ENCODE peak calls at places on chromosomes 12 and 14, in seven cellular contexts. One of them, this sample, is unnamed.

GRCh38 chr12:100955139-100955538 is 160.6 kb downstream of the ANO4 start:
- DNase-seq in mucosa of descending colon: no peak
- DNase-seq in activated B cell treated with CpG ODN at 0.5 μM for 24 hours: no peak
- DNase-seq in astrocyte: peak
- DNase-seq in foreskin fibroblast: peak
- DNase-seq in endothelial cell of umbilical vein: peak
- DNase-seq in Calu3: peak
- DNase-seq in this sample: no peak

GRCh38 chr14:53109028-53109687 is 44.0 kb downstream of the DDHD1 start:
- DNase-seq in mucosa of descending colon: no peak
- DNase-seq in activated B cell treated with CpG ODN at 0.5 μM for 24 hours: no peak
- DNase-seq in astrocyte: no peak
- DNase-seq in foreskin fibroblast: no peak
- DNase-seq in endothelial cell of umbilical vein: peak
- DNase-seq in Calu3: no peak
- DNase-seq in this sample: peak

GRCh38 chr14:32826404-32827082 is 112.1 kb upstream of the NPAS3 start:
- DNase-seq in mucosa of descending colon: no peak
- DNase-seq in activated B cell treated with CpG ODN at 0.5 μM for 24 hours: no peak
- DNase-seq in astrocyte: peak
- DNase-seq in foreskin fibroblast: peak
- DNase-seq in endothelial cell of umbilical vein: no peak
- DNase-seq in Calu3: no peak
- DNase-seq in this sample: no peak

GRCh38 chr12:66765204-66765603 is 86.3 kb upstream of the GRIP1 start:
- DNase-seq in mucosa of descending colon: no peak
- DNase-seq in activated B cell treated with CpG ODN at 0.5 μM for 24 hours: no peak
- DNase-seq in astrocyte: no peak
- DNase-seq in foreskin fibroblast: no peak
- DNase-seq in endothelial cell of umbilical vein: no peak
- DNase-seq in Calu3: no peak
- DNase-seq in this sample: no peak

GRCh38 chr12:11633968-11634367 is 15.5 kb upstream of the ETV6 start:
- DNase-seq in mucosa of descending colon: no peak
- DNase-seq in activated B cell treated with CpG ODN at 0.5 μM for 24 hours: no peak
- DNase-seq in astrocyte: peak
- DNase-seq in foreskin fibroblast: no peak
- DNase-seq in endothelial cell of umbilical vein: no peak
- DNase-seq in Calu3: peak
- DNase-seq in this sample: no peak

GRCh38 chr12:110744697-110745264 is 2.1 kb upstream of the PPP1CC start:
- DNase-seq in mucosa of descending colon: peak
- DNase-seq in activated B cell treated with CpG ODN at 0.5 μM for 24 hours: no peak
- DNase-seq in astrocyte: no peak
- DNase-seq in foreskin fibroblast: peak
- DNase-seq in endothelial cell of umbilical vein: no peak
- DNase-seq in Calu3: peak
- DNase-seq in this sample: no peak

GRCh38 chr14:23665302-23666016 is 29.3 kb downstream of the DHRS2 start:
- DNase-seq in mucosa of descending colon: no peak
- DNase-seq in activated B cell treated with CpG ODN at 0.5 μM for 24 hours: no peak
- DNase-seq in astrocyte: no peak
- DNase-seq in foreskin fibroblast: peak
- DNase-seq in endothelial cell of umbilical vein: no peak
- DNase-seq in Calu3: no peak
- DNase-seq in this sample: no peak

GRCh38 chr12:132248439-132249157 is 80.8 kb downstream of the GALNT9 start:
- DNase-seq in mucosa of descending colon: no peak
- DNase-seq in activated B cell treated with CpG ODN at 0.5 μM for 24 hours: no peak
- DNase-seq in astrocyte: peak
- DNase-seq in foreskin fibroblast: peak
- DNase-seq in endothelial cell of umbilical vein: no peak
- DNase-seq in Calu3: no peak
- DNase-seq in this sample: no peak

GRCh38 chr14:51167587-51168219 is 72.3 kb upstream of the TMX1 start:
- DNase-seq in mucosa of descending colon: no peak
- DNase-seq in activated B cell treated with CpG ODN at 0.5 μM for 24 hours: no peak
- DNase-seq in astrocyte: peak
- DNase-seq in foreskin fibroblast: peak
- DNase-seq in endothelial cell of umbilical vein: no peak
- DNase-seq in Calu3: no peak
- DNase-seq in this sample: no peak

GRCh38 chr12:111529424-111530368 is 69.4 kb downstream of the ATXN2 start:
- DNase-seq in mucosa of descending colon: peak
- DNase-seq in activated B cell treated with CpG ODN at 0.5 μM for 24 hours: peak
- DNase-seq in astrocyte: peak
- DNase-seq in foreskin fibroblast: peak
- DNase-seq in endothelial cell of umbilical vein: peak
- DNase-seq in Calu3: peak
- DNase-seq in this sample: peak

GRCh38 chr12:104414581-104415305 is 42.0 kb upstream of the CHST11 start:
- DNase-seq in mucosa of descending colon: no peak
- DNase-seq in activated B cell treated with CpG ODN at 0.5 μM for 24 hours: no peak
- DNase-seq in astrocyte: peak
- DNase-seq in foreskin fibroblast: no peak
- DNase-seq in endothelial cell of umbilical vein: no peak
- DNase-seq in Calu3: no peak
- DNase-seq in this sample: no peak

GRCh38 chr14:104731249-104731924 is 7.4 kb downstream of the ADSS1 start:
- DNase-seq in mucosa of descending colon: no peak
- DNase-seq in activated B cell treated with CpG ODN at 0.5 μM for 24 hours: no peak
- DNase-seq in astrocyte: no peak
- DNase-seq in foreskin fibroblast: no peak
- DNase-seq in endothelial cell of umbilical vein: no peak
- DNase-seq in Calu3: peak
- DNase-seq in this sample: no peak

GRCh38 chr12:10849425-10849878 is at the start of gene PRR4:
- DNase-seq in mucosa of descending colon: no peak
- DNase-seq in activated B cell treated with CpG ODN at 0.5 μM for 24 hours: no peak
- DNase-seq in astrocyte: peak
- DNase-seq in foreskin fibroblast: no peak
- DNase-seq in endothelial cell of umbilical vein: no peak
- DNase-seq in Calu3: no peak
- DNase-seq in this sample: no peak

GRCh38 chr12:20101046-20101445 is 267.3 kb upstream of the PDE3A start:
- DNase-seq in mucosa of descending colon: no peak
- DNase-seq in activated B cell treated with CpG ODN at 0.5 μM for 24 hours: no peak
- DNase-seq in astrocyte: peak
- DNase-seq in foreskin fibroblast: peak
- DNase-seq in endothelial cell of umbilical vein: no peak
- DNase-seq in Calu3: no peak
- DNase-seq in this sample: no peak

GRCh38 chr12:46858368-46858767 is 32.6 kb upstream of the SLC38A4 start:
- DNase-seq in mucosa of descending colon: no peak
- DNase-seq in activated B cell treated with CpG ODN at 0.5 μM for 24 hours: no peak
- DNase-seq in astrocyte: no peak
- DNase-seq in foreskin fibroblast: no peak
- DNase-seq in endothelial cell of umbilical vein: no peak
- DNase-seq in Calu3: no peak
- DNase-seq in this sample: no peak

GRCh38 chr12:68530965-68531364 is 79.7 kb upstream of the RAP1B start:
- DNase-seq in mucosa of descending colon: no peak
- DNase-seq in activated B cell treated with CpG ODN at 0.5 μM for 24 hours: no peak
- DNase-seq in astrocyte: peak
- DNase-seq in foreskin fibroblast: peak
- DNase-seq in endothelial cell of umbilical vein: peak
- DNase-seq in Calu3: no peak
- DNase-seq in this sample: no peak

GRCh38 chr12:53268009-53268636 is at the start of gene ESPL1:
- DNase-seq in mucosa of descending colon: peak
- DNase-seq in activated B cell treated with CpG ODN at 0.5 μM for 24 hours: peak
- DNase-seq in astrocyte: peak
- DNase-seq in foreskin fibroblast: peak
- DNase-seq in endothelial cell of umbilical vein: peak
- DNase-seq in Calu3: peak
- DNase-seq in this sample: peak

GRCh38 chr12:38889297-38889815 is 16.0 kb downstream of the CPNE8 start:
- DNase-seq in mucosa of descending colon: no peak
- DNase-seq in activated B cell treated with CpG ODN at 0.5 μM for 24 hours: no peak
- DNase-seq in astrocyte: no peak
- DNase-seq in foreskin fibroblast: no peak
- DNase-seq in endothelial cell of umbilical vein: no peak
- DNase-seq in Calu3: no peak
- DNase-seq in this sample: no peak

GRCh38 chr14:104547998-104548700 is 31.4 kb upstream of the C14orf180 start:
- DNase-seq in mucosa of descending colon: no peak
- DNase-seq in activated B cell treated with CpG ODN at 0.5 μM for 24 hours: no peak
- DNase-seq in astrocyte: no peak
- DNase-seq in foreskin fibroblast: no peak
- DNase-seq in endothelial cell of umbilical vein: no peak
- DNase-seq in Calu3: no peak
- DNase-seq in this sample: no peak

GRCh38 chr14:23090254-23090636 is 4.7 kb downstream of the ACIN1 start:
- DNase-seq in mucosa of descending colon: no peak
- DNase-seq in activated B cell treated with CpG ODN at 0.5 μM for 24 hours: no peak
- DNase-seq in astrocyte: no peak
- DNase-seq in foreskin fibroblast: no peak
- DNase-seq in endothelial cell of umbilical vein: peak
- DNase-seq in Calu3: no peak
- DNase-seq in this sample: no peak

GRCh38 chr14:33765251-33765650 is 185.6 kb downstream of the EGLN3 start:
- DNase-seq in mucosa of descending colon: no peak
- DNase-seq in activated B cell treated with CpG ODN at 0.5 μM for 24 hours: no peak
- DNase-seq in astrocyte: peak
- DNase-seq in foreskin fibroblast: no peak
- DNase-seq in endothelial cell of umbilical vein: peak
- DNase-seq in Calu3: no peak
- DNase-seq in this sample: no peak

GRCh38 chr12:29026419-29026818 is 122.7 kb upstream of the FAR2 start:
- DNase-seq in mucosa of descending colon: no peak
- DNase-seq in activated B cell treated with CpG ODN at 0.5 μM for 24 hours: no peak
- DNase-seq in astrocyte: peak
- DNase-seq in foreskin fibroblast: no peak
- DNase-seq in endothelial cell of umbilical vein: no peak
- DNase-seq in Calu3: no peak
- DNase-seq in this sample: no peak

GRCh38 chr14:95463173-95463901 is 53.1 kb downstream of the SYNE3 start:
- DNase-seq in mucosa of descending colon: peak
- DNase-seq in activated B cell treated with CpG ODN at 0.5 μM for 24 hours: no peak
- DNase-seq in astrocyte: no peak
- DNase-seq in foreskin fibroblast: no peak
- DNase-seq in endothelial cell of umbilical vein: peak
- DNase-seq in Calu3: no peak
- DNase-seq in this sample: peak

GRCh38 chr12:19624401-19624930 is 185.2 kb downstream of the AEBP2 start:
- DNase-seq in mucosa of descending colon: no peak
- DNase-seq in activated B cell treated with CpG ODN at 0.5 μM for 24 hours: no peak
- DNase-seq in astrocyte: peak
- DNase-seq in foreskin fibroblast: peak
- DNase-seq in endothelial cell of umbilical vein: no peak
- DNase-seq in Calu3: no peak
- DNase-seq in this sample: no peak

GRCh38 chr12:45745861-45746277 is 16.4 kb downstream of the ARID2 start:
- DNase-seq in mucosa of descending colon: no peak
- DNase-seq in activated B cell treated with CpG ODN at 0.5 μM for 24 hours: no peak
- DNase-seq in astrocyte: no peak
- DNase-seq in foreskin fibroblast: peak
- DNase-seq in endothelial cell of umbilical vein: peak
- DNase-seq in Calu3: no peak
- DNase-seq in this sample: no peak

GRCh38 chr12:120901818-120902217 is 2.3 kb downstream of the SPPL3 start:
- DNase-seq in mucosa of descending colon: no peak
- DNase-seq in activated B cell treated with CpG ODN at 0.5 μM for 24 hours: no peak
- DNase-seq in astrocyte: no peak
- DNase-seq in foreskin fibroblast: no peak
- DNase-seq in endothelial cell of umbilical vein: no peak
- DNase-seq in Calu3: no peak
- DNase-seq in this sample: no peak

GRCh38 chr12:20370001-20370381 is 1.7 kb downstream of the PDE3A start:
- DNase-seq in mucosa of descending colon: no peak
- DNase-seq in activated B cell treated with CpG ODN at 0.5 μM for 24 hours: no peak
- DNase-seq in astrocyte: peak
- DNase-seq in foreskin fibroblast: peak
- DNase-seq in endothelial cell of umbilical vein: peak
- DNase-seq in Calu3: peak
- DNase-seq in this sample: no peak

DNA sequence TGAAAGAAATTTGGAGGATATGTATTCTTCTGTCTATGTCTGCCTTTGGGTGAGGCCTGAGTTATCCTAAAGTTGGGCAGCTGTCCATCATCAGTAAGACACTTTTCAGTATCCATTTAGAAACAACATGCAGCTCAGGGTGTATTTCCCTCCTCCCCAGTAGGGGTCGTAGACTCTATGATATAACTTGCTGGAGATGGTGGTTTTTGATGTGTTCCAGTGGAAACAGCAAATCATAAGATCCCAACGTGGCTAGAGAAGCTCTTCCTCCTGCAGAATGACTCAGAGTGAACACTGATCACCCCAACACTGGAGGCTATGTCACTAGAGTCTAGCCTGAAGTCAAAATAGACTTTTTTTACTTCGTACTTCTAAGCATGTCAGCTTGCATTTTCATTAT is 331.6 kb upstream of the STXBP6 start:
- DNase-seq in mucosa of descending colon: no peak
- DNase-seq in activated B cell treated with CpG ODN at 0.5 μM for 24 hours: no peak
- DNase-seq in astrocyte: no peak
- DNase-seq in foreskin fibroblast: no peak
- DNase-seq in endothelial cell of umbilical vein: peak
- DNase-seq in Calu3: no peak
- DNase-seq in this sample: no peak
- TF ChIP-seq CTCF in mucosa of descending colon: no peak
- TF ChIP-seq CTCF in activated B cell treated with CpG ODN at 0.5 μM for 24 hours: no peak
- TF ChIP-seq CTCF in astrocyte: no peak
- TF ChIP-seq CTCF in foreskin fibroblast: no peak
- TF ChIP-seq CTCF in endothelial cell of umbilical vein: peak
- TF ChIP-seq CTCF in Calu3: peak
- TF ChIP-seq CTCF in this sample: no peak

GRCh38 chr12:3409662-3410061 is 81.3 kb upstream of the PRMT8 start:
- DNase-seq in mucosa of descending colon: no peak
- DNase-seq in activated B cell treated with CpG ODN at 0.5 μM for 24 hours: no peak
- DNase-seq in astrocyte: no peak
- DNase-seq in foreskin fibroblast: no peak
- DNase-seq in endothelial cell of umbilical vein: no peak
- DNase-seq in Calu3: no peak
- DNase-seq in this sample: no peak
- TF ChIP-seq CTCF in mucosa of descending colon: no peak
- TF ChIP-seq CTCF in activated B cell treated with CpG ODN at 0.5 μM for 24 hours: no peak
- TF ChIP-seq CTCF in astrocyte: no peak
- TF ChIP-seq CTCF in foreskin fibroblast: no peak
- TF ChIP-seq CTCF in endothelial cell of umbilical vein: no peak
- TF ChIP-seq CTCF in Calu3: no peak
- TF ChIP-seq CTCF in this sample: no peak

GRCh38 chr14:35215110-35215872 is 76.9 kb upstream of the PSMA6 start:
- DNase-seq in mucosa of descending colon: no peak
- DNase-seq in activated B cell treated with CpG ODN at 0.5 μM for 24 hours: no peak
- DNase-seq in astrocyte: peak
- DNase-seq in foreskin fibroblast: peak
- DNase-seq in endothelial cell of umbilical vein: peak
- DNase-seq in Calu3: no peak
- DNase-seq in this sample: no peak
- TF ChIP-seq CTCF in mucosa of descending colon: peak
- TF ChIP-seq CTCF in activated B cell treated with CpG ODN at 0.5 μM for 24 hours: no peak
- TF ChIP-seq CTCF in astrocyte: peak
- TF ChIP-seq CTCF in foreskin fibroblast: peak
- TF ChIP-seq CTCF in endothelial cell of umbilical vein: no peak
- TF ChIP-seq CTCF in Calu3: no peak
- TF ChIP-seq CTCF in this sample: no peak

DNA sequence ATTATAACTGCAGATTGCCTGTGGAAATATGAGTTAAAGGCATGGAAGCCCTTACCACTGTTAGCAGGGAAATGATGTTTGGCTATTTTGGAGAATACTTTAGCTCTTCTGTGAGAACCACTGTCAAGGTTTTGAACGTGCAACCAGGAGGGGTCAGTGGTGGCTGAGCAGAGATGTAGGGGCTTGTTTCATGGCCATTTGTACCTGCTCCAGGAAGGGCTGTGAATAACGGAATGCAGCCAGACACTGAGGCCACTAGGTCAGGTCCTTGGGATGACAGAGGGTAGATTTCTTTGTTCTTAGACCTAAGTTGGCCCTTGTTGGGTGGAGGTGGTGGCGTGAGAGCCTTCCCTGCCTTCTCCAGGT is 8.3 kb downstream of the TRAF3 start:
- DNase-seq in mucosa of descending colon: no peak
- DNase-seq in activated B cell treated with CpG ODN at 0.5 μM for 24 hours: no peak
- DNase-seq in astrocyte: no peak
- DNase-seq in foreskin fibroblast: no peak
- DNase-seq in endothelial cell of umbilical vein: no peak
- DNase-seq in Calu3: no peak
- DNase-seq in this sample: no peak
- TF ChIP-seq CTCF in mucosa of descending colon: no peak
- TF ChIP-seq CTCF in activated B cell treated with CpG ODN at 0.5 μM for 24 hours: no peak
- TF ChIP-seq CTCF in astrocyte: no peak
- TF ChIP-seq CTCF in foreskin fibroblast: no peak
- TF ChIP-seq CTCF in endothelial cell of umbilical vein: no peak
- TF ChIP-seq CTCF in Calu3: no peak
- TF ChIP-seq CTCF in this sample: no peak

This sample was measured in CD4-positive, alpha-beta T cell.